ENCODE peak calls at places on chromosomes 13 and 19, in six cellular contexts. K, Y, W, C, P and H are unnamed samples. For H3K36me3 and H3K4me1, the result is how much of the 10 kb centered on the place peaks cover.

GRCh38 chr13:74930402-74931165 is 551.4 kb downstream of the TBC1D4 start:
- DNase-seq in P (no peak), C (peak), W (no peak), K (no peak), Y (peak), H (no peak)

GRCh38 chr19:57245959-57246358 is 5.5 kb downstream of the ZNF805 start:
- DNase-seq in Y (no peak), P (no peak), C (no peak), W (no peak), K (no peak), H (no peak)

GRCh38 chr19:50717026-50717723 is 2.4 kb downstream of the SHANK1 start:
- DNase-seq in K (no peak), P (no peak), Y (no peak), W (no peak), C (no peak), H (no peak)

GRCh38 chr13:52852444-52852843 is 4.0 kb upstream of the PCDH8 start:
- DNase-seq in K (no peak), P (no peak), W (no peak), Y (no peak), C (no peak), H (no peak)

GRCh38 chr13:33766724-33767123 is 51.2 kb upstream of the RFC3 start:
- DNase-seq in Y (no peak), P (no peak), W (no peak), K (no peak), C (no peak), H (no peak)

GRCh38 chr13:44079413-44080205 is 199.9 kb downstream of the LACC1 start:
- DNase-seq in K (no peak), W (no peak), C (no peak), P (no peak), Y (no peak), H (no peak)

GRCh38 chr19:49949735-49950589 is 11.0 kb downstream of the SIGLEC11 start:
- DNase-seq in Y (no peak), K (no peak), C (no peak), W (no peak), P (no peak), H (no peak)

GRCh38 chr13:79459906-79460305 is 21.0 kb upstream of the NDFIP2 start:
- DNase-seq in K (no peak), P (no peak), C (peak), W (no peak), Y (peak), H (no peak)

GRCh38 chr13:107348471-107348870 is 780.5 kb upstream of the ARGLU1 start:
- DNase-seq in K (no peak), C (peak), W (no peak), Y (no peak), P (no peak), H (no peak)

GRCh38 chr19:918481-919156 is 1.5 kb downstream of the KISS1R start:
- DNase-seq in C (no peak), Y (no peak), P (no peak), W (no peak), K (no peak), H (no peak)

GRCh38 chr13:102589291-102589822 is 7.4 kb upstream of the TPP2 start:
- DNase-seq in W (no peak), K (no peak), P (no peak), C (peak), Y (no peak), H (no peak)

GRCh38 chr19:7925171-7925837 is 631 bp downstream of the CTXN1 start:
- DNase-seq in P (peak), K (no peak), W (peak), Y (peak), C (peak), H (no peak)

GRCh38 chr13:106499905-106500304 is 35.6 kb downstream of the EFNB2 start:
- DNase-seq in W (no peak), Y (peak), P (no peak), C (peak), K (no peak), H (no peak)

GRCh38 chr19:6589711-6590457 is 1.1 kb downstream of the CD70 start:
- DNase-seq in K (no peak), C (no peak), W (no peak), P (no peak), Y (no peak), H (no peak)

GRCh38 chr13:69912576-69913074 is 195.0 kb upstream of the ATXN8OS start:
- DNase-seq in P (no peak), W (no peak), K (no peak), Y (no peak), C (no peak), H (no peak)

GRCh38 chr19:47280183-47280797 is 5.6 kb downstream of the INAFM1 start:
- DNase-seq in Y (no peak), C (no peak), P (no peak), W (no peak), K (no peak), H (no peak)

GRCh38 chr19:10815969-10816635 is 19.9 kb downstream of the TMED1 start:
- DNase-seq in K (no peak), W (no peak), Y (no peak), C (peak), P (no peak), H (no peak)

GRCh38 chr13:48265217-48265815 is 32.3 kb downstream of the ITM2B start:
- DNase-seq in Y (no peak), C (no peak), K (no peak), W (no peak), P (no peak), H (no peak)

GRCh38 chr19:38831142-38831605 is 420 bp downstream of the ECH1 start:
- DNase-seq in Y (peak), W (peak), P (peak), C (peak), K (no peak), H (no peak)

GRCh38 chr19:20051841-20052768 is 12.8 kb upstream of the ZNF682 start:
- DNase-seq in K (peak), P (peak), Y (peak), C (peak), W (peak), H (peak)

GRCh38 chr19:12945479-12946091 is at the start of gene RAD23A:
- DNase-seq in W (peak), K (peak), P (peak), C (peak), Y (peak), H (peak)

GRCh38 chr19:8519388-8519787 is 5.4 kb upstream of the ZNF414 start:
- DNase-seq in C (no peak), P (no peak), K (no peak), W (no peak), Y (no peak), H (no peak)

GRCh38 chr13:94595006-94595942 is 678 bp downstream of the TGDS start:
- DNase-seq in C (peak), K (no peak), P (no peak), Y (no peak), W (no peak), H (no peak)

GRCh38 chr19:32464279-32464678 is 58.7 kb downstream of the DPY19L3 start:
- DNase-seq in P (no peak), C (peak), K (no peak), Y (no peak), W (no peak), H (no peak)

GRCh38 chr19:29961311-29961710 is 19.3 kb downstream of the URI1 start:
- DNase-seq in C (no peak), P (no peak), W (no peak), K (no peak), Y (no peak), H (no peak)

GRCh38 chr19:17456127-17456526 is 4.6 kb downstream of the NXNL1 start:
- DNase-seq in C (no peak), W (no peak), Y (no peak), K (no peak), P (no peak), H (no peak)

GRCh38 chr19:18574691-18575291 is 3.1 kb downstream of the UBA52 start:
- DNase-seq in K (no peak), W (no peak), P (no peak), C (no peak), Y (no peak), H (no peak)
- H3K36me3 ChIP-seq in K (under half), W (under half), P (under half), C (under half), Y (under half), H (half or more)

GRCh38 chr19:14114854-14115253 is 2.7 kb downstream of the PRKACA start:
- DNase-seq in W (peak), P (peak), C (no peak), Y (no peak), K (no peak), H (no peak)
- H3K4me1 ChIP-seq in W (under half), P (half or more), C (under half), Y (under half), K (under half), H (under half)

GRCh38 chr13:27745301-27745700 is 47.0 kb upstream of the GSX1 start:
- DNase-seq in P (no peak), K (no peak), C (no peak), W (no peak), Y (no peak), H (no peak)

GRCh38 chr13:27744861-27745260 is 47.4 kb upstream of the GSX1 start:
- DNase-seq in K (no peak), W (no peak), Y (no peak), C (no peak), P (no peak), H (peak)
- H3K4me3 ChIP-seq in K (no peak), W (no peak), Y (no peak), C (no peak), P (no peak), H (no peak)

GRCh38 chr13:46552888-46553520 is at the start of gene LRCH1:
- DNase-seq in P (peak), C (peak), Y (peak), W (peak), K (peak), H (peak)
- H3K36me3 ChIP-seq in P (under half), C (under half), Y (under half), W (under half), K (under half), H (under half)